ENCODE peak calls at places on chromosome 19, in eight cellular contexts. N is psoas muscle; H is stimulated activated CD8-positive, alpha-beta memory T cell treated with anti-CD3 and anti-CD28 coated beads, Interleukin-7, amount 100 ng/mL, for 48 hours; C is HT-29; K is T follicular helper cell; U is H4; D is CD8-positive, alpha-beta T cell; F is OCI-M1. Q is an unnamed sample.

GRCh38 chr19:28569132-28570114 is 643.5 kb downstream of the UQCRFS1 start:
- DNase-seq in N (no peak), H (no peak), C (no peak), K (no peak), U (no peak), D (no peak), F (no peak), Q (peak; percentile 49)

GRCh38 chr19:53962887-53963435 is at the start of gene CACNG8:
- DNase-seq in N (no peak), H (no peak), C (no peak), K (no peak), U (no peak), D (no peak), F (no peak), Q (no peak)

GRCh38 chr19:14091086-14091884 is 734 bp upstream of the SAMD1 start:
- DNase-seq in N (no peak), H (peak; percentile 25), C (peak; percentile 47), K (peak; percentile 33), U (no peak), D (peak; percentile 44), F (peak; percentile 100), Q (peak; percentile 77)

GRCh38 chr19:47239610-47240296 is 8.8 kb upstream of the BBC3 start:
- DNase-seq in N (peak; percentile 65), H (no peak), C (no peak), K (peak; percentile 53), U (no peak), D (peak; percentile 30), F (no peak), Q (peak; percentile 87)

GRCh38 chr19:50501186-50501567 is 9.8 kb downstream of the JOSD2 start:
- DNase-seq in N (peak; percentile 56), H (no peak), C (no peak), K (no peak), U (no peak), D (no peak), F (no peak), Q (no peak)

GRCh38 chr19:23415561-23416191 is 20.4 kb upstream of the ZNF91 start:
- DNase-seq in N (peak; percentile 52), H (no peak), C (no peak), K (no peak), U (peak; percentile 9), D (no peak), F (peak; percentile 40), Q (peak; percentile 96)

GRCh38 chr19:13118424-13119193 is 545 bp downstream of the NACC1 start:
- DNase-seq in N (peak; percentile 74), H (no peak), C (no peak), K (no peak), U (peak; percentile 38), D (no peak), F (peak; percentile 68), Q (peak; percentile 96)

GRCh38 chr19:45179063-45179847 is 671 bp downstream of the BLOC1S3 start:
- DNase-seq in N (peak; percentile 67), H (no peak), C (peak; percentile 57), K (peak; percentile 20), U (no peak), D (no peak), F (peak; percentile 73), Q (peak; percentile 65)

GRCh38 chr19:7007859-7008258 is 13.4 kb downstream of the MBD3L2B start:
- DNase-seq in N (no peak), H (no peak), C (no peak), K (no peak), U (no peak), D (no peak), F (no peak), Q (no peak)

GRCh38 chr19:36488816-36489138 is 584 bp downstream of the ZNF566 start:
- DNase-seq in N (no peak), H (peak; percentile 4), C (no peak), K (no peak), U (no peak), D (no peak), F (peak; percentile 81), Q (no peak)

GRCh38 chr19:2270572-2271515 is 11.1 kb downstream of the PEAK3 start:
- DNase-seq in N (peak; percentile 95), H (no peak), C (peak; percentile 35), K (peak; percentile 62), U (peak; percentile 55), D (peak; percentile 39), F (peak; percentile 68), Q (peak; percentile 77)

GRCh38 chr19:16330811-16331690 is 6.4 kb downstream of the KLF2 start:
- DNase-seq in N (no peak), H (no peak), C (no peak), K (no peak), U (no peak), D (no peak), F (no peak), Q (no peak)

GRCh38 chr19:455031-455705 is 5.7 kb downstream of the SHC2 start:
- DNase-seq in N (no peak), H (no peak), C (no peak), K (no peak), U (no peak), D (no peak), F (no peak), Q (no peak)

GRCh38 chr19:18848860-18849661 is 17.3 kb downstream of the UPF1 start:
- DNase-seq in N (peak; percentile 84), H (no peak), C (no peak), K (no peak), U (no peak), D (no peak), F (no peak), Q (no peak)

GRCh38 chr19:33285441-33285927 is 16.9 kb downstream of the CEBPA start:
- DNase-seq in N (no peak), H (no peak), C (no peak), K (no peak), U (no peak), D (no peak), F (no peak), Q (no peak)

GRCh38 chr19:46536391-46536790 is 40.7 kb upstream of the PNMA8B start:
- DNase-seq in N (no peak), H (no peak), C (no peak), K (no peak), U (no peak), D (no peak), F (no peak), Q (no peak)

GRCh38 chr19:37572203-37572602 is 22.4 kb downstream of the ZNF571 start:
- DNase-seq in N (no peak), H (no peak), C (no peak), K (no peak), U (no peak), D (no peak), F (peak; percentile 39), Q (no peak)

GRCh38 chr19:17504030-17504429 is 7.4 kb upstream of the PGLS start:
- DNase-seq in N (no peak), H (no peak), C (no peak), K (no peak), U (no peak), D (no peak), F (no peak), Q (no peak)

GRCh38 chr19:55228403-55229031 is at the start of gene TMEM86B:
- DNase-seq in N (no peak), H (no peak), C (no peak), K (no peak), U (no peak), D (no peak), F (no peak), Q (no peak)

GRCh38 chr19:35143818-35144217 is 763 bp downstream of the FXYD7 start:
- DNase-seq in N (no peak), H (no peak), C (no peak), K (no peak), U (no peak), D (no peak), F (no peak), Q (no peak)

GRCh38 chr19:55297267-55297666 is 13.5 kb downstream of the BRSK1 start:
- DNase-seq in N (no peak), H (no peak), C (no peak), K (no peak), U (no peak), D (no peak), F (peak; percentile 61), Q (no peak)

GRCh38 chr19:30069535-30070197 is 127.6 kb downstream of the URI1 start:
- DNase-seq in N (peak; percentile 20), H (no peak), C (no peak), K (no peak), U (no peak), D (no peak), F (no peak), Q (peak; percentile 22)

GRCh38 chr19:12162882-12163806 is at the start of gene ZNF136:
- DNase-seq in N (peak; percentile 96), H (peak; percentile 83), C (peak; percentile 86), K (peak; percentile 91), U (peak; percentile 91), D (peak; percentile 84), F (peak; percentile 100), Q (peak; percentile 98)

GRCh38 chr19:51689751-51690358 is 3.3 kb upstream of the SPACA6 start:
- DNase-seq in N (peak; percentile 66), H (no peak), C (peak; percentile 51), K (no peak), U (peak; percentile 48), D (no peak), F (peak; percentile 62), Q (peak; percentile 92)

GRCh38 chr19:34356875-34357274 is 8.1 kb upstream of the GPI start:
- DNase-seq in N (no peak), H (no peak), C (no peak), K (no peak), U (no peak), D (no peak), F (no peak), Q (no peak)

GRCh38 chr19:13154911-13155471 is 4.8 kb downstream of the IER2 start:
- DNase-seq in N (peak; percentile 68), H (no peak), C (peak; percentile 86), K (peak; percentile 70), U (peak; percentile 65), D (peak; percentile 60), F (peak; percentile 83), Q (peak; percentile 94)

GRCh38 chr19:7731615-7732014 is 295 bp downstream of the CLEC4G start:
- DNase-seq in N (no peak), H (no peak), C (no peak), K (no peak), U (no peak), D (no peak), F (no peak), Q (no peak)

GRCh38 chr19:27674701-27675100 is 1538.2 kb downstream of the UQCRFS1 start:
- DNase-seq in N (no peak), H (no peak), C (no peak), K (no peak), U (no peak), D (no peak), F (no peak), Q (peak; percentile 3)

Q was measured in endodermal cell.